ENCODE peak calls at places on chromosomes 2 and 18, in eight cellular contexts. One of them, this sample, is unnamed.

GRCh38 chr2:85276571-85277121 is 51.1 kb downstream of the TGOLN2 start:
- DNase-seq in astrocyte of the spinal cord: no peak
- DNase-seq in A549: no peak
- DNase-seq in cardiac fibroblast: peak
- DNase-seq in tibial artery: no peak
- DNase-seq in tibial nerve: no peak
- DNase-seq in psoas muscle: no peak
- DNase-seq in fibroblast of mammary gland: no peak
- DNase-seq in this sample: no peak

GRCh38 chr18:10234912-10235439 is 219.5 kb upstream of the APCDD1 start:
- DNase-seq in astrocyte of the spinal cord: peak
- DNase-seq in A549: no peak
- DNase-seq in cardiac fibroblast: peak
- DNase-seq in tibial artery: no peak
- DNase-seq in tibial nerve: peak
- DNase-seq in psoas muscle: no peak
- DNase-seq in fibroblast of mammary gland: peak
- DNase-seq in this sample: peak

GRCh38 chr2:60386436-60386835 is 167.0 kb downstream of the BCL11A start:
- DNase-seq in astrocyte of the spinal cord: no peak
- DNase-seq in A549: no peak
- DNase-seq in cardiac fibroblast: no peak
- DNase-seq in tibial artery: no peak
- DNase-seq in tibial nerve: no peak
- DNase-seq in psoas muscle: no peak
- DNase-seq in fibroblast of mammary gland: no peak
- DNase-seq in this sample: no peak

GRCh38 chr2:42089340-42089925 is 41.6 kb downstream of the PKDCC start:
- DNase-seq in astrocyte of the spinal cord: peak
- DNase-seq in A549: peak
- DNase-seq in cardiac fibroblast: peak
- DNase-seq in tibial artery: no peak
- DNase-seq in tibial nerve: no peak
- DNase-seq in psoas muscle: peak
- DNase-seq in fibroblast of mammary gland: peak
- DNase-seq in this sample: no peak

GRCh38 chr2:112794131-112794733 is 9.9 kb upstream of the IL1A start:
- DNase-seq in astrocyte of the spinal cord: peak
- DNase-seq in A549: peak
- DNase-seq in cardiac fibroblast: peak
- DNase-seq in tibial artery: no peak
- DNase-seq in tibial nerve: peak
- DNase-seq in psoas muscle: no peak
- DNase-seq in fibroblast of mammary gland: peak
- DNase-seq in this sample: peak

GRCh38 chr2:85997016-85997970 is 108.4 kb downstream of the POLR1A start:
- DNase-seq in astrocyte of the spinal cord: peak
- DNase-seq in A549: no peak
- DNase-seq in cardiac fibroblast: peak
- DNase-seq in tibial artery: peak
- DNase-seq in tibial nerve: peak
- DNase-seq in psoas muscle: peak
- DNase-seq in fibroblast of mammary gland: no peak
- DNase-seq in this sample: peak

GRCh38 chr2:111005307-111005706 is 115.4 kb upstream of the BCL2L11 start:
- DNase-seq in astrocyte of the spinal cord: no peak
- DNase-seq in A549: no peak
- DNase-seq in cardiac fibroblast: no peak
- DNase-seq in tibial artery: no peak
- DNase-seq in tibial nerve: no peak
- DNase-seq in psoas muscle: no peak
- DNase-seq in fibroblast of mammary gland: no peak
- DNase-seq in this sample: no peak

GRCh38 chr2:40820319-40820718 is 368.4 kb upstream of the SLC8A1 start:
- DNase-seq in astrocyte of the spinal cord: peak
- DNase-seq in A549: no peak
- DNase-seq in cardiac fibroblast: peak
- DNase-seq in tibial artery: no peak
- DNase-seq in tibial nerve: no peak
- DNase-seq in psoas muscle: no peak
- DNase-seq in fibroblast of mammary gland: peak
- DNase-seq in this sample: no peak

GRCh38 chr2:126381081-126381480 is 274.9 kb upstream of the GYPC start:
- DNase-seq in astrocyte of the spinal cord: no peak
- DNase-seq in A549: no peak
- DNase-seq in cardiac fibroblast: no peak
- DNase-seq in tibial artery: no peak
- DNase-seq in tibial nerve: no peak
- DNase-seq in psoas muscle: no peak
- DNase-seq in fibroblast of mammary gland: no peak
- DNase-seq in this sample: no peak

GRCh38 chr18:58223717-58224424 is 179.8 kb downstream of the NEDD4L start:
- DNase-seq in astrocyte of the spinal cord: peak
- DNase-seq in A549: peak
- DNase-seq in cardiac fibroblast: peak
- DNase-seq in tibial artery: no peak
- DNase-seq in tibial nerve: peak
- DNase-seq in psoas muscle: no peak
- DNase-seq in fibroblast of mammary gland: peak
- DNase-seq in this sample: peak

GRCh38 chr18:37538526-37539205 is 26.9 kb downstream of the CELF4 start:
- DNase-seq in astrocyte of the spinal cord: no peak
- DNase-seq in A549: no peak
- DNase-seq in cardiac fibroblast: no peak
- DNase-seq in tibial artery: no peak
- DNase-seq in tibial nerve: no peak
- DNase-seq in psoas muscle: no peak
- DNase-seq in fibroblast of mammary gland: no peak
- DNase-seq in this sample: no peak

GRCh38 chr18:37535968-37536367 is 29.6 kb downstream of the CELF4 start:
- DNase-seq in astrocyte of the spinal cord: no peak
- DNase-seq in A549: no peak
- DNase-seq in cardiac fibroblast: peak
- DNase-seq in tibial artery: no peak
- DNase-seq in tibial nerve: no peak
- DNase-seq in psoas muscle: no peak
- DNase-seq in fibroblast of mammary gland: peak
- DNase-seq in this sample: no peak

GRCh38 chr18:37539236-37539635 is 26.4 kb downstream of the CELF4 start:
- DNase-seq in astrocyte of the spinal cord: no peak
- DNase-seq in A549: no peak
- DNase-seq in cardiac fibroblast: no peak
- DNase-seq in tibial artery: no peak
- DNase-seq in tibial nerve: no peak
- DNase-seq in psoas muscle: peak
- DNase-seq in fibroblast of mammary gland: no peak
- DNase-seq in this sample: no peak

GRCh38 chr18:37536646-37537045 is 29.0 kb downstream of the CELF4 start:
- DNase-seq in astrocyte of the spinal cord: no peak
- DNase-seq in A549: no peak
- DNase-seq in cardiac fibroblast: no peak
- DNase-seq in tibial artery: no peak
- DNase-seq in tibial nerve: no peak
- DNase-seq in psoas muscle: no peak
- DNase-seq in fibroblast of mammary gland: no peak
- DNase-seq in this sample: no peak

DNA sequence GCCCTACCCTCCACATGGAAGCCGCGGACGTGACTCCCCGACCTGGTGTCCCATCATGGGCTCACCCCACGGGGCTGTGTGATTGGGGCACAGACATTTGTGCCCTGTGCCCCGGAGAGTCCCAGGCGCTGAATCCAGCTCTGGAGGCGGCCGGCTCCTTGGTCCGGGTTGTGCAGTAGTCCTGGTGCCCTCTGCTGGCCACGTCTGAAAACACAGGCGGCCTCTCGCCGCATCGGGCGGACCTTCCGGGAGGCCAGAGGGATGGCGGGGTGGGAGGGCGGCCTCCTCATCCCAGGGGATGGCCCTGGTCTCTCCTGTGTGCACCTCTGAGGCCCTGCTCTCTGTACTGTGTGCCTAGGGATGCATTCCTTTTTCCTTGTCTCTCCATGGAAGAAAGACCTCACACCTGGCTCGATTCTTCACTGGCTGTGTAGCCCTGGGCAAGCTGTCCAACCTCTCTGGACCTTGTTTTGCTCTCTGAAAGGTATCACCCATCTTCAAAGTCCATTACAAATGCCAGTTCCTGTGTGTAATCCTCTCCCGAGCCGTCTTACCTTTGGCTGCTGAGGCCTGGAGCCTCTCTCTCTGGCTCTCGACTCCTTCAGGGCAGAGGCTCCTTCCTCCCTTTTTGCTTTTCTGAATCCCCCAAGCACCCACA is 27.6 kb downstream of the CELF4 start:
- DNase-seq in astrocyte of the spinal cord: peak
- DNase-seq in A549: peak
- DNase-seq in cardiac fibroblast: peak
- DNase-seq in tibial artery: peak
- DNase-seq in tibial nerve: peak
- DNase-seq in psoas muscle: peak
- DNase-seq in fibroblast of mammary gland: peak
- DNase-seq in this sample: peak
- H3K4me3 ChIP-seq in astrocyte of the spinal cord: no peak
- H3K4me3 ChIP-seq in A549: no peak
- H3K4me3 ChIP-seq in cardiac fibroblast: no peak
- H3K4me3 ChIP-seq in tibial artery: no peak
- H3K4me3 ChIP-seq in tibial nerve: no peak
- H3K4me3 ChIP-seq in psoas muscle: no peak
- H3K4me3 ChIP-seq in fibroblast of mammary gland: no peak
- H3K4me3 ChIP-seq in this sample: no peak

GRCh38 chr2:105873281-105873680 is 128.6 kb downstream of the NCK2 start:
- DNase-seq in astrocyte of the spinal cord: no peak
- DNase-seq in A549: no peak
- DNase-seq in cardiac fibroblast: no peak
- DNase-seq in tibial artery: no peak
- DNase-seq in tibial nerve: no peak
- DNase-seq in psoas muscle: no peak
- DNase-seq in fibroblast of mammary gland: peak
- DNase-seq in this sample: no peak
- TF ChIP-seq CTCF in astrocyte of the spinal cord: no peak
- TF ChIP-seq CTCF in A549: no peak
- TF ChIP-seq CTCF in cardiac fibroblast: no peak
- TF ChIP-seq CTCF in tibial artery: no peak
- TF ChIP-seq CTCF in tibial nerve: no peak
- TF ChIP-seq CTCF in psoas muscle: no peak
- TF ChIP-seq CTCF in fibroblast of mammary gland: no peak
- TF ChIP-seq CTCF in this sample: no peak

GRCh38 chr18:76619342-76620315 is 124.6 kb upstream of the ZNF516 start:
- DNase-seq in astrocyte of the spinal cord: peak
- DNase-seq in A549: no peak
- DNase-seq in cardiac fibroblast: peak
- DNase-seq in tibial artery: peak
- DNase-seq in tibial nerve: peak
- DNase-seq in psoas muscle: peak
- DNase-seq in fibroblast of mammary gland: peak
- DNase-seq in this sample: peak

GRCh38 chr18:76618721-76619120 is 123.7 kb upstream of the ZNF516 start:
- DNase-seq in astrocyte of the spinal cord: no peak
- DNase-seq in A549: no peak
- DNase-seq in cardiac fibroblast: no peak
- DNase-seq in tibial artery: no peak
- DNase-seq in tibial nerve: no peak
- DNase-seq in psoas muscle: no peak
- DNase-seq in fibroblast of mammary gland: no peak
- DNase-seq in this sample: no peak

GRCh38 chr18:76621184-76621583 is 126.1 kb upstream of the ZNF516 start:
- DNase-seq in astrocyte of the spinal cord: no peak
- DNase-seq in A549: no peak
- DNase-seq in cardiac fibroblast: peak
- DNase-seq in tibial artery: no peak
- DNase-seq in tibial nerve: no peak
- DNase-seq in psoas muscle: no peak
- DNase-seq in fibroblast of mammary gland: peak
- DNase-seq in this sample: peak

GRCh38 chr18:76621782-76622495 is 126.9 kb upstream of the ZNF516 start:
- DNase-seq in astrocyte of the spinal cord: peak
- DNase-seq in A549: no peak
- DNase-seq in cardiac fibroblast: peak
- DNase-seq in tibial artery: no peak
- DNase-seq in tibial nerve: no peak
- DNase-seq in psoas muscle: no peak
- DNase-seq in fibroblast of mammary gland: peak
- DNase-seq in this sample: peak

DNA sequence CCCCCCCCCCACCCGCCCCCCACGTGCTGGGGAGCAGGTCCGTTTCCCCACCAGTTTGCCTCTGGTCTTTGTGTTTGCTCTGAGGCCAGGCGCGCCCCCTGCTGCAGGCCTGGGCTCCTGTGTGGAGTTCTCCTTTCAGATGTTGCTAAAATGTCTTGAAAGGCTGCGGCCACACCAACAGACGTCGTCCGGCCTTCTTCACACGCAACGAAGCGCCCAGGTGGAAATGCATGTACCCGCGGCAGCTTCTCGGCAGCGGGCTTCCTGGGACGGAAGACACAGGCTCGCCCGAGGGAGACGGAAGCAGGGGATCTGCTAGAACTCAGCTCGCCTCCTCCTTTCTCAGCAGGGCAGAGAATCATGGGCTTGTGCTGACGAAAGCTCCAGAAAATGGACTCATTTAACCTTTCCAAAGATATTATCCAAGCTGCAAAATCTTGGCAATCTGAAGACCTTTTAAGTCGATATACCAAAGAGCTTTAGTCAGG is 125.3 kb upstream of the ZNF516 start:
- DNase-seq in astrocyte of the spinal cord: peak
- DNase-seq in A549: no peak
- DNase-seq in cardiac fibroblast: peak
- DNase-seq in tibial artery: peak
- DNase-seq in tibial nerve: peak
- DNase-seq in psoas muscle: peak
- DNase-seq in fibroblast of mammary gland: peak
- DNase-seq in this sample: peak
- H3K4me3 ChIP-seq in astrocyte of the spinal cord: peak
- H3K4me3 ChIP-seq in A549: no peak
- H3K4me3 ChIP-seq in cardiac fibroblast: no peak
- H3K4me3 ChIP-seq in tibial artery: peak
- H3K4me3 ChIP-seq in tibial nerve: peak
- H3K4me3 ChIP-seq in psoas muscle: peak
- H3K4me3 ChIP-seq in fibroblast of mammary gland: peak
- H3K4me3 ChIP-seq in this sample: peak

GRCh38 chr2:216497382-216497781 is 1.3 kb upstream of the RPL37A start:
- DNase-seq in astrocyte of the spinal cord: no peak
- DNase-seq in A549: no peak
- DNase-seq in cardiac fibroblast: no peak
- DNase-seq in tibial artery: no peak
- DNase-seq in tibial nerve: no peak
- DNase-seq in psoas muscle: no peak
- DNase-seq in fibroblast of mammary gland: no peak
- DNase-seq in this sample: no peak

GRCh38 chr2:216500572-216500971 is 1.9 kb downstream of the RPL37A start:
- DNase-seq in astrocyte of the spinal cord: no peak
- DNase-seq in A549: no peak
- DNase-seq in cardiac fibroblast: no peak
- DNase-seq in tibial artery: no peak
- DNase-seq in tibial nerve: no peak
- DNase-seq in psoas muscle: no peak
- DNase-seq in fibroblast of mammary gland: no peak
- DNase-seq in this sample: no peak

GRCh38 chr2:216499641-216500218 is 1.1 kb downstream of the RPL37A start:
- DNase-seq in astrocyte of the spinal cord: no peak
- DNase-seq in A549: no peak
- DNase-seq in cardiac fibroblast: no peak
- DNase-seq in tibial artery: no peak
- DNase-seq in tibial nerve: no peak
- DNase-seq in psoas muscle: no peak
- DNase-seq in fibroblast of mammary gland: no peak
- DNase-seq in this sample: no peak

GRCh38 chr2:216497808-216498366 is 757 bp upstream of the RPL37A start:
- DNase-seq in astrocyte of the spinal cord: no peak
- DNase-seq in A549: no peak
- DNase-seq in cardiac fibroblast: no peak
- DNase-seq in tibial artery: no peak
- DNase-seq in tibial nerve: no peak
- DNase-seq in psoas muscle: no peak
- DNase-seq in fibroblast of mammary gland: no peak
- DNase-seq in this sample: no peak

GRCh38 chr2:216498418-216499413 is at the start of gene RPL37A:
- DNase-seq in astrocyte of the spinal cord: peak
- DNase-seq in A549: peak
- DNase-seq in cardiac fibroblast: peak
- DNase-seq in tibial artery: peak
- DNase-seq in tibial nerve: peak
- DNase-seq in psoas muscle: peak
- DNase-seq in fibroblast of mammary gland: peak
- DNase-seq in this sample: peak
- TF ChIP-seq CTCF in astrocyte of the spinal cord: no peak
- TF ChIP-seq CTCF in A549: no peak
- TF ChIP-seq CTCF in cardiac fibroblast: no peak
- TF ChIP-seq CTCF in tibial artery: no peak
- TF ChIP-seq CTCF in tibial nerve: no peak
- TF ChIP-seq CTCF in psoas muscle: no peak
- TF ChIP-seq CTCF in fibroblast of mammary gland: no peak
- TF ChIP-seq CTCF in this sample: no peak